ENCODE peak calls at places on chromosomes 5 and 9, in ten cellular contexts. H, U, C, T, G, W, Y, M, Z and V are unnamed samples.

GRCh38 chr5:147752033-147752432 is 30.5 kb downstream of the JAKMIP2 start:
- DNase-seq in H (no peak), U (no peak), C (no peak), T (no peak), G (no peak), W (no peak), Y (no peak), M (no peak), Z (no peak), V (no peak)

GRCh38 chr5:179345429-179346321 is at the start of gene ADAMTS2:
- DNase-seq in H (peak; percentile 89), U (peak; percentile 92), C (no peak), T (no peak), G (peak; percentile 30), W (peak; percentile 43), Y (peak; percentile 47), M (no peak), Z (peak; percentile 80), V (peak; percentile 54)

GRCh38 chr5:126454081-126454480 is 30.9 kb downstream of the GRAMD2B start:
- DNase-seq in H (no peak), U (no peak), C (no peak), T (no peak), G (no peak), W (peak; percentile 26), Y (no peak), M (no peak), Z (no peak), V (peak; percentile 17)

GRCh38 chr9:4126184-4126865 is 173.5 kb downstream of the GLIS3 start:
- DNase-seq in H (no peak), U (no peak), C (peak; percentile 79), T (no peak), G (no peak), W (no peak), Y (no peak), M (no peak), Z (no peak), V (no peak)

GRCh38 chr5:3509290-3509689 is 86.3 kb upstream of the IRX1 start:
- DNase-seq in H (no peak), U (peak; percentile 24), C (no peak), T (no peak), G (no peak), W (no peak), Y (no peak), M (no peak), Z (no peak), V (no peak)

GRCh38 chr9:79610019-79610760 is 38.4 kb downstream of the TLE4 start:
- DNase-seq in H (no peak), U (peak; percentile 40), C (no peak), T (no peak), G (no peak), W (no peak), Y (no peak), M (no peak), Z (no peak), V (peak; percentile 80)

GRCh38 chr9:696332-697090 is 145.0 kb upstream of the DMRT1 start:
- DNase-seq in H (peak; percentile 81), U (no peak), C (peak; percentile 70), T (no peak), G (no peak), W (peak; percentile 47), Y (no peak), M (no peak), Z (no peak), V (no peak)

GRCh38 chr5:157172408-157172807 is 6.3 kb upstream of the GARIN3 start:
- DNase-seq in H (no peak), U (no peak), C (no peak), T (no peak), G (no peak), W (no peak), Y (no peak), M (no peak), Z (no peak), V (no peak)

GRCh38 chr9:99778308-99778707 is 43.4 kb upstream of the NR4A3 start:
- DNase-seq in H (no peak), U (no peak), C (peak; percentile 78), T (no peak), G (no peak), W (no peak), Y (no peak), M (no peak), Z (no peak), V (no peak)

GRCh38 chr5:147935032-147935431 is 28.7 kb upstream of the C5orf46 start:
- DNase-seq in H (no peak), U (peak; percentile 53), C (peak; percentile 96), T (peak; percentile 62), G (no peak), W (no peak), Y (no peak), M (no peak), Z (no peak), V (no peak)

GRCh38 chr5:126864042-126864688 is 87.2 kb downstream of the LMNB1 start:
- DNase-seq in H (no peak), U (peak; percentile 39), C (no peak), T (no peak), G (no peak), W (no peak), Y (no peak), M (no peak), Z (no peak), V (peak; percentile 24)

GRCh38 chr5:35023531-35024178 is 24.1 kb downstream of the AGXT2 start:
- DNase-seq in H (no peak), U (no peak), C (no peak), T (no peak), G (no peak), W (no peak), Y (no peak), M (no peak), Z (no peak), V (no peak)

GRCh38 chr9:77857513-77858298 is 173.9 kb downstream of the GNAQ start:
- DNase-seq in H (no peak), U (no peak), C (no peak), T (no peak), G (no peak), W (no peak), Y (no peak), M (no peak), Z (no peak), V (no peak)

GRCh38 chr9:93225417-93225816 is 41.5 kb downstream of the WNK2 start:
- DNase-seq in H (no peak), U (no peak), C (no peak), T (no peak), G (no peak), W (no peak), Y (no peak), M (no peak), Z (no peak), V (no peak)

GRCh38 chr5:169637085-169637855 is at the start of gene DOCK2:
- DNase-seq in H (peak; percentile 73), U (no peak), C (no peak), T (no peak), G (peak; percentile 58), W (peak; percentile 38), Y (peak; percentile 87), M (peak; percentile 18), Z (no peak), V (no peak)

DNA sequence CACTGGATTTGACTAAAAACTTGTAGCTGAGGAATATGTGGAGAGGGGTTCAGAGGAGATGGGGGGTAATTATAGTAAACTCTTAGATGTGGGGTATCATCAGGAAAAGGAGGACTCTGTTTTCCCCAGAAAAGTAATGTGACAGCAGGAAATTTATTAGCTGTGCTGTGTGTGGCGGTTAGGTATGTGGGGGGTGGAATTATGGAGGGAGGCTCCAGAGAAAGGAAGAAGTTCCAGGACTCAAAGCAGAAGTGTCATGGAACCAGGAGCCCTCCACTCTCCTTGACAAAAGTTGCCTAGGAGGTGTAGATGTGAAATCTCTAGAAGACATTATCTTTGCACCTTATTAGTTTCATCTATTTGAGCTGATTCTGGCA is 18.0 kb downstream of the NR2F1 start:
- DNase-seq in H (no peak), U (peak; percentile 23), C (no peak), T (no peak), G (no peak), W (no peak), Y (no peak), M (no peak), Z (no peak), V (no peak)
- H3K4me1 ChIP-seq in H (peaks cover 6% of the 10 kb centered on the region), U (peaks cover 20% of the 10 kb centered on the region), C (peaks cover 25% of the 10 kb centered on the region), T (peaks cover 6% of the 10 kb centered on the region), G (peaks cover 56% of the 10 kb centered on the region), W (no peaks in the 10 kb centered on the region), Y (peaks cover 16% of the 10 kb centered on the region), M (no peaks in the 10 kb centered on the region), Z (peaks cover 4% of the 10 kb centered on the region), V (no peaks in the 10 kb centered on the region)

DNA sequence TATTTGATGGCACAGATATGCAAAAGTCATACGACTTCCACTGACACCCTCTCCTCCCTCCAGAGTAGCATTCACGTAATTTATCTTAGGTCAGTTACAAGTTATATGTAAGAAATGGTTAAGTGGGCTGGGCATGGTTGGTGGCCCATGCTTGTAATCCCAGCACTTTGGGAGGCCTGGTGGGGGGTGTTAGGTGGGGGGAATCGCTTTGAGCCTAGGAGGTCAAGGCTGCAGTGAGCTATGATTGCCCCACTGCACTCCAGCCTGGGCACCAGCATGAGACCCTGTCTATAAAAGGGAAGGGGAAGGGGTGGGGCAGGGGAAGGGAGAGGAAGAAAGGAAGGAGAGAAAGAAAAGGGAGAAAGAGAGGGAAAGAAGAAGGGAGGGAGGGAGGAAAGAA is 202.8 kb downstream of the AUH start:
- DNase-seq in H (no peak), U (no peak), C (no peak), T (no peak), G (no peak), W (no peak), Y (no peak), M (no peak), Z (no peak), V (no peak)
- H3K4me3 ChIP-seq in H (no peak overlapping the region), U (no peak overlapping the region), C (no peak overlapping the region), T (no peak overlapping the region), G (no peak overlapping the region), W (no peak overlapping the region), Y (no peak overlapping the region), M (no peak overlapping the region), Z (no peak overlapping the region), V (no peak overlapping the region)

DNA sequence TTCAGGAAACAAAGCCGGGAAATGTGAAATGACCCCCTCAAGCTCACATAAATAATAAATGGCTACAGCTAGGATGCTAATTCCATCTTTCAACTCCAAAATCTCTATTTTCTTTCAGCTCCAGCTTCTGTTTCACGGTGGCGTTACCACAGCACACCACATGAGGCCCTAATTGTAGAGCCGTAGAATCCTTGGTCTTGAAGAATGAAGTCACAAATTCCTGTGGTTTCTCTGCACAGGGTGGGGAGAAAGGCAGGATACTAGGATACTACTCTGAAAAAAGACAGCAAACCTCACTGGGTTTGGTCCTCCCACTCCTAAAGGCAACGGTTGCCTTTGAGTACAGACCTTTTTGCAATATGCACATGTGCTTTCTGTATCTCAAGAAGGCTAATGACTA is 13.9 kb upstream of the RARS1 start:
- DNase-seq in H (no peak), U (no peak), C (peak; percentile 79), T (no peak), G (no peak), W (no peak), Y (no peak), M (no peak), Z (no peak), V (no peak)
- TF ChIP-seq CTCF in H (no peak), U (peak; percentile 59), C (peak; percentile 57), T (no peak), G (no peak), W (no peak), Y (no peak), M (no peak), Z (no peak), V (peak; percentile 6)

GRCh38 chr9:124782661-124783574 is 6.0 kb downstream of the OLFML2A start:
- DNase-seq in H (peak; percentile 61), U (no peak), C (no peak), T (no peak), G (peak; percentile 22), W (no peak), Y (no peak), M (no peak), Z (no peak), V (no peak)
- H3K4me1 ChIP-seq in H (peaks cover 3% of the 10 kb centered on the region), U (no peaks in the 10 kb centered on the region), C (peaks cover 15% of the 10 kb centered on the region), T (peaks cover 38% of the 10 kb centered on the region), G (peaks cover 39% of the 10 kb centered on the region), W (peaks cover 11% of the 10 kb centered on the region), Y (peaks cover 41% of the 10 kb centered on the region), M (no peaks in the 10 kb centered on the region), Z (peaks cover 10% of the 10 kb centered on the region), V (no peaks in the 10 kb centered on the region)